ENCODE peak calls at places on chromosomes 3 and 15, in five cellular contexts. Z, G, U, R and X are unnamed samples.

GRCh38 chr3:108487439-108487838 is 23.0 kb downstream of the MYH15 start:
- DNase-seq in Z (no peak), G (no peak), U (no peak), R (no peak), X (no peak)

GRCh38 chr3:189593581-189593980 is 37.6 kb upstream of the TP63 start:
- DNase-seq in Z (no peak), G (no peak), U (no peak), R (no peak), X (no peak)

GRCh38 chr3:149245738-149246451 is 24.3 kb upstream of the CP start:
- DNase-seq in Z (peak), G (no peak), U (no peak), R (no peak), X (peak)

GRCh38 chr15:28923726-28924280 is 38.0 kb downstream of the APBA2 start:
- DNase-seq in Z (no peak), G (no peak), U (no peak), R (no peak), X (no peak)

GRCh38 chr3:182226995-182227394 is 515.3 kb downstream of the SOX2 start:
- DNase-seq in Z (no peak), G (no peak), U (no peak), R (no peak), X (no peak)

GRCh38 chr3:45182915-45183881 is 37.0 kb upstream of the CDCP1 start:
- DNase-seq in Z (peak), G (no peak), U (peak), R (no peak), X (peak)

GRCh38 chr3:13537244-13537921 is 11.5 kb upstream of the FBLN2 start:
- DNase-seq in Z (no peak), G (no peak), U (no peak), R (no peak), X (no peak)

GRCh38 chr3:58623961-58624360 is 42.6 kb downstream of the FAM3D start:
- DNase-seq in Z (no peak), G (no peak), U (no peak), R (no peak), X (no peak)

GRCh38 chr3:86937306-86937791 is 53.6 kb downstream of the VGLL3 start:
- DNase-seq in Z (peak), G (peak), U (no peak), R (peak), X (peak)

GRCh38 chr15:79643393-79643792 is 211.3 kb downstream of the MINAR1 start:
- DNase-seq in Z (no peak), G (no peak), U (no peak), R (no peak), X (no peak)

GRCh38 chr15:67120839-67121540 is 55.6 kb downstream of the SMAD3 start:
- DNase-seq in Z (peak), G (peak), U (peak), R (peak), X (peak)

GRCh38 chr15:67067161-67067853 is 1.9 kb downstream of the SMAD3 start:
- DNase-seq in Z (no peak), G (no peak), U (no peak), R (peak), X (no peak)

GRCh38 chr3:42549131-42549530 is 32.6 kb downstream of the SEC22C start:
- DNase-seq in Z (no peak), G (no peak), U (no peak), R (no peak), X (no peak)

GRCh38 chr3:127547761-127548605 is 42.5 kb downstream of the TPRA1 start:
- DNase-seq in Z (peak), G (peak), U (peak), R (peak), X (peak)

GRCh38 chr3:75001330-75001729 is 386.9 kb upstream of the CNTN3 start:
- DNase-seq in Z (no peak), G (no peak), U (no peak), R (no peak), X (no peak)

GRCh38 chr3:41690766-41691563 is 270.9 kb downstream of the ULK4 start:
- DNase-seq in Z (no peak), G (no peak), U (no peak), R (no peak), X (no peak)

GRCh38 chr3:104825116-104825515 is 541.6 kb upstream of the ALCAM start:
- DNase-seq in Z (no peak), G (no peak), U (no peak), R (no peak), X (no peak)

GRCh38 chr3:4309476-4310121 is 6.4 kb downstream of the SETMAR start:
- DNase-seq in Z (no peak), G (no peak), U (no peak), R (no peak), X (no peak)

GRCh38 chr15:76667943-76668715 is 237.0 kb downstream of the SCAPER start:
- DNase-seq in Z (no peak), G (no peak), U (no peak), R (no peak), X (no peak)

GRCh38 chr15:71282086-71282485 is 166.8 kb downstream of the THSD4 start:
- DNase-seq in Z (peak), G (no peak), U (no peak), R (peak), X (peak)

GRCh38 chr15:30922469-30923311 is 19.0 kb downstream of the FAN1 start:
- DNase-seq in Z (peak), G (no peak), U (peak), R (no peak), X (peak)

GRCh38 chr15:88881781-88882180 is 13.6 kb downstream of the HAPLN3 start:
- DNase-seq in Z (no peak), G (no peak), U (no peak), R (no peak), X (no peak)

GRCh38 chr3:46019707-46020106 is 7.6 kb downstream of the XCR1 start:
- DNase-seq in Z (no peak), G (no peak), U (no peak), R (no peak), X (no peak)

GRCh38 chr3:36700537-36701248 is 63.7 kb downstream of the DCLK3 start:
- DNase-seq in Z (peak), G (peak), U (peak), R (peak), X (peak)

GRCh38 chr15:101174152-101174920 is 77.5 kb downstream of the CHSY1 start:
- DNase-seq in Z (no peak), G (no peak), U (no peak), R (no peak), X (no peak)

GRCh38 chr15:43404130-43404529 is 33.2 kb downstream of the TUBGCP4 start:
- DNase-seq in Z (no peak), G (no peak), U (no peak), R (no peak), X (no peak)

GRCh38 chr3:188468196-188468595 is 314.2 kb downstream of the LPP start:
- DNase-seq in Z (peak), G (no peak), U (no peak), R (no peak), X (no peak)

GRCh38 chr3:32474201-32474600 is 28.5 kb downstream of the CMTM6 start:
- DNase-seq in Z (no peak), G (no peak), U (no peak), R (no peak), X (no peak)

GRCh38 chr3:171831936-171832335 is 11.2 kb upstream of the TMEM212 start:
- DNase-seq in Z (no peak), G (no peak), U (no peak), R (no peak), X (no peak)

GRCh38 chr3:10196389-10197052 is 31.8 kb downstream of the IRAK2 start:
- DNase-seq in Z (peak), G (peak), U (no peak), R (no peak), X (peak)

GRCh38 chr3:188647237-188647636 is 493.3 kb downstream of the LPP start:
- DNase-seq in Z (no peak), G (no peak), U (no peak), R (no peak), X (no peak)

GRCh38 chr3:129587061-129587460 is 19.4 kb downstream of the PLXND1 start:
- DNase-seq in Z (peak), G (no peak), U (no peak), R (peak), X (no peak)

GRCh38 chr3:178369006-178369405 is 167.2 kb upstream of the KCNMB2 start:
- DNase-seq in Z (no peak), G (no peak), U (no peak), R (no peak), X (no peak)

GRCh38 chr3:87810427-87810826 is 248.4 kb downstream of the CGGBP1 start:
- DNase-seq in Z (peak), G (no peak), U (no peak), R (no peak), X (peak)

GRCh38 chr3:196947136-196947859 is 5.0 kb upstream of the NCBP2 start:
- DNase-seq in Z (no peak), G (no peak), U (no peak), R (no peak), X (no peak)

GRCh38 chr3:115341208-115341607 is 194.1 kb upstream of the ZBTB20 start:
- DNase-seq in Z (peak), G (no peak), U (no peak), R (no peak), X (peak)

GRCh38 chr3:110248666-110249065 is 823.0 kb upstream of the NECTIN3 start:
- DNase-seq in Z (no peak), G (no peak), U (no peak), R (no peak), X (no peak)

GRCh38 chr15:67146214-67146613 is 80.8 kb downstream of the SMAD3 start:
- DNase-seq in Z (peak), G (peak), U (no peak), R (peak), X (peak)

GRCh38 chr3:101216710-101217457 is 103.5 kb downstream of the IMPG2 start:
- DNase-seq in Z (no peak), G (peak), U (no peak), R (peak), X (peak)

GRCh38 chr15:99616773-99617342 is 51.1 kb downstream of the MEF2A start:
- DNase-seq in Z (no peak), G (no peak), U (no peak), R (no peak), X (no peak)
- H3K4me3 ChIP-seq in Z (no peak), G (no peak), U (no peak), R (no peak), X (no peak)

DNA sequence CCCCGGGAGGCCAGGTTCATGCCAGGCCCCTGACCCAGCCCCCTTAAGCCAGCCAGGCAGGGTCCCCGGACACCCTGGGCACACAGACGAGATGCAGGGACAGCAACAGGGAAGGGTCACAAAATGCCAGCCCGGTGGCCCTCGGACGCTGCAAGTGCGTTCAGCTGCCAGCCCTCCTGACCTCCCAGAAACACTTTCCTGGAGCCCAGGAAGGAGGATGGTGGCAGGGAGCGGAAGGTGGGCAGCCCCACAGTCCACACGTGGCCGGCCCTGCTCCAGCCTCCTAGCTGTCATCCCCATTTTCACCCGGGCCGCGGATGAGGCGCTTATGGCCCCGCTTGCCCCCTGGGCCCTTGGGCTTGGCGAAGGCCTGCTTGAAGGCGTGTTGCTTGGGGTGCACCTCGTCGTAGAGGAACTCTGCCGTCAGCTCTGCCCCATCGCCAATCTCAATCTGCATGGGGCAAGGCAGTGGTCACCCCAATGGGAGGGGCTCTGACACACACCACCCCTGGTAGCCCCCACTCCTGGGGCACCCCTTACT is 3.4 kb upstream of the TLR9 start:
- DNase-seq in Z (no peak), G (no peak), U (no peak), R (no peak), X (no peak)
- H3K4me3 ChIP-seq in Z (no peak), G (no peak), U (no peak), R (no peak), X (no peak)

GRCh38 chr15:65323071-65323511 is 18.6 kb downstream of the RNU5B-1 start:
- DNase-seq in Z (peak), G (peak), U (no peak), R (peak), X (peak)
- H3K4me3 ChIP-seq in Z (no peak), G (no peak), U (no peak), R (no peak), X (no peak)

GRCh38 chr3:138547342-138547975 is 46.6 kb downstream of the CEP70 start:
- DNase-seq in Z (no peak), G (no peak), U (no peak), R (no peak), X (no peak)

GRCh38 chr3:138544546-138544945 is 49.5 kb downstream of the CEP70 start:
- DNase-seq in Z (no peak), G (no peak), U (no peak), R (no peak), X (no peak)

GRCh38 chr3:138549578-138549977 is 44.5 kb downstream of the CEP70 start:
- DNase-seq in Z (no peak), G (no peak), U (no peak), R (no peak), X (no peak)
- H3K4me3 ChIP-seq in Z (no peak), G (no peak), U (no peak), R (no peak), X (no peak)

GRCh38 chr15:62886431-62887071 is 156.0 kb upstream of the TPM1 start:
- DNase-seq in Z (peak), G (no peak), U (peak), R (no peak), X (peak)
- H3K4me3 ChIP-seq in Z (peak), G (no peak), U (peak), R (no peak), X (peak)

GRCh38 chr15:39554746-39555387 is 26.0 kb upstream of the THBS1 start:
- DNase-seq in Z (peak), G (no peak), U (no peak), R (no peak), X (no peak)

GRCh38 chr15:39553947-39554731 is 26.7 kb upstream of the THBS1 start:
- DNase-seq in Z (no peak), G (no peak), U (no peak), R (no peak), X (no peak)

GRCh38 chr15:39556461-39556860 is 24.4 kb upstream of the THBS1 start:
- DNase-seq in Z (no peak), G (no peak), U (no peak), R (no peak), X (no peak)

GRCh38 chr15:39555885-39556284 is 25.0 kb upstream of the THBS1 start:
- DNase-seq in Z (no peak), G (no peak), U (no peak), R (no peak), X (no peak)

DNA sequence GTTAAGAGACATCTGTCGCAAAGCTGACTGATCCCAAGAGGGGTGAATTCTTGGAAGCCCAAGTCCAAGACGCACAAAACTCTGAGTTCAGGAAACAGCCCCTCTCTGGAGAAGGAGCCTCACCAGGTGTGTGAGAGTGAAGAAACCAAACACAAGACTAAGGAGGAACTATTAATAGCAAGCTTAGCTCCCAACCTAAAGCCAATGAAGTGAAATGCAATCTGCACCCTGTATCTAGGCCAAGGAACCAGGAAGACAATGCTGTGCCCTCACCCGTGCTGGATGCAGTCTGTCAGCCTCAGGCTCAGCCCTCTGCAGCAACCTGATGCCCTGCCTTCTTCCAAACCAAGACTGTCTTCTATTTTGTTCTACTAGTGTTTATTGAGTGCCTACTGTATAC is 22.5 kb upstream of the THBS1 start:
- DNase-seq in Z (no peak), G (no peak), U (no peak), R (no peak), X (no peak)
- H3K4me3 ChIP-seq in Z (no peak), G (no peak), U (no peak), R (no peak), X (no peak)

DNA sequence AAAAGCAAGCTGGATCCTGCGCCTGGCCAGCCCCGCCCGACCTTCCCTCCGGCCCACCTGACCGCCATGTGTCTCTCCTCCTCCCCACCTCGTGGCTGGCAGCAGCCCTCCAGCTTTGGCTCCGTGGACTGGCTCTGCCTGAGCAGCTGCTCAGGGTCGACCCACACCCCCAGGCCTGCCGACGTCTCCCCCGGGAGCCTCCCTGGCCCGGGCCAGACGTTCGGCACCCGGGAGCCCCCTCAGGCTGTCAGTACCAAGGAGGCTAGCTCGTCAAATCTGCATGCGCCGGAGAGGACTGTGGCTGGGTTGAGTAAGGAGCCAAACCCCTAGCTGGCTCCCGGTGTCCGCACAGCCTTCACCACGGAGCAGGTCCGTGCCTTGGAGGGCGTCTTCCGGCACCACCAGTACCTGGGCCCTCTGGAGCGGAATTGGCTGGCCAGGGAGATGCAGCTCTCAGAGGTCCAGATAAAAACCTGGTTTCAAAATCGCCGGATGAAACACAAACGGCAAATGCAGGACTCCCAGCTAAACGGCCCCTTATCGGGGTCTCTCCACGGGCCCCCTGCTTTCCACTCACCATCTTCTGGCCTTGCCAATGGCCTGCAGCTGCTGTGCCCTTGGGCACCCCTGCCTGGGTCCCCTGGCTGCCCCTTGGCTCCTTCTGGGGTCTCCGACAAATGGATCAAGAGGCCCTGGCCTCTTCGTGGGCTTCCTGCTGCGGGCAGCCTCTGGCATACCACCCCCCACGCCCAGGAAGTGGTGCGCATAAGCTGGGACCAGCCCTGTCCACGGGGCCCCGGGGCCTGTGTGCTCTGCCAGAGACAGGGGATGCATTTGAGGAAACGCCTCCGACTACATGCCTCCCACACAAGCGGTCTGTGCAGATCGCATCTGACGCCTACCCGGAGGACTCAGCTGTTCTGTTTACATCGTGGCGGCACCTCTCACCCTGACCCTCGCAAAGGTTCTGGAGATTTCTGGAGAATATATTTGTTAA is 345.0 kb downstream of the ZNF385D start:
- DNase-seq in Z (no peak), G (no peak), U (no peak), R (no peak), X (no peak)
- H3K4me3 ChIP-seq in Z (no peak), G (no peak), U (no peak), R (no peak), X (no peak)

GRCh38 chr3:49006591-49007067 is 562 bp upstream of the WDR6 start:
- DNase-seq in Z (peak), G (peak), U (no peak), R (peak), X (no peak)
- H3K4me3 ChIP-seq in Z (peak), G (peak), U (peak), R (peak), X (peak)